ENCODE peak calls at places on chromosomes 16 and 17, in seven cellular contexts. H is A673, Z is fibroblast of lung, U is heart left ventricle, A is GM23338, R is A549, W is hepatocyte. Q is an unnamed sample. For H3K4me1, the result is how much of the 10 kb centered on the place peaks cover.

GRCh38 chr17:33330877-33331276 is 37.8 kb upstream of the ASIC2 start:
- DNase-seq in H (no peak), A (no peak), Z (no peak), R (no peak), U (no peak), W (no peak), Q (no peak)

GRCh38 chr16:85207357-85207921 is 95.2 kb upstream of the CIBAR2 start:
- DNase-seq in A (no peak), R (no peak), H (no peak), U (no peak), W (no peak), Z (peak), Q (no peak)

GRCh38 chr16:21603920-21604319 is 4.5 kb downstream of the METTL9 start:
- DNase-seq in H (no peak), W (peak), A (no peak), R (no peak), U (no peak), Z (peak), Q (no peak)

GRCh38 chr16:8194795-8195194 is 395.5 kb downstream of the TMEM114 start:
- DNase-seq in A (peak), Z (no peak), R (no peak), W (peak), H (no peak), U (no peak), Q (no peak)

GRCh38 chr16:48049832-48050231 is 106.0 kb downstream of the ABCC12 start:
- DNase-seq in R (no peak), U (no peak), W (no peak), H (no peak), A (no peak), Z (no peak), Q (no peak)

GRCh38 chr16:50960517-50961202 is 190.4 kb downstream of the SALL1 start:
- DNase-seq in H (no peak), R (no peak), A (peak), W (no peak), Z (no peak), U (no peak), Q (no peak)

GRCh38 chr16:85574672-85575475 is 38.2 kb upstream of the GSE1 start:
- DNase-seq in H (peak), R (no peak), W (no peak), U (no peak), A (no peak), Z (no peak), Q (no peak)

GRCh38 chr16:85365120-85365519 is 248.0 kb upstream of the GSE1 start:
- DNase-seq in Z (no peak), A (no peak), U (no peak), W (no peak), H (no peak), R (no peak), Q (no peak)

GRCh38 chr16:2765462-2766404 is 11.3 kb downstream of the ELOB start:
- DNase-seq in A (no peak), R (no peak), W (no peak), U (no peak), H (no peak), Z (no peak), Q (no peak)

GRCh38 chr16:12500771-12501170 is 302.9 kb downstream of the CPPED1 start:
- DNase-seq in H (no peak), W (peak), U (peak), R (no peak), Z (no peak), A (no peak), Q (no peak)

GRCh38 chr17:48113201-48113676 is 5.7 kb downstream of the SNX11 start:
- DNase-seq in U (no peak), A (no peak), H (no peak), W (no peak), Z (no peak), R (no peak), Q (no peak)

GRCh38 chr16:4207683-4208528 is 34.0 kb downstream of the SRL start:
- DNase-seq in A (no peak), U (peak), R (no peak), W (no peak), H (no peak), Z (no peak), Q (no peak)

GRCh38 chr17:57485566-57485865 is 229.2 kb downstream of the MSI2 start:
- DNase-seq in Z (peak), W (no peak), U (no peak), A (no peak), H (no peak), R (no peak), Q (no peak)
- H3K4me1 ChIP-seq in Z (under half), W (under half), U (under half), A (under half), H (under half), R (under half), Q (under half)

DNA sequence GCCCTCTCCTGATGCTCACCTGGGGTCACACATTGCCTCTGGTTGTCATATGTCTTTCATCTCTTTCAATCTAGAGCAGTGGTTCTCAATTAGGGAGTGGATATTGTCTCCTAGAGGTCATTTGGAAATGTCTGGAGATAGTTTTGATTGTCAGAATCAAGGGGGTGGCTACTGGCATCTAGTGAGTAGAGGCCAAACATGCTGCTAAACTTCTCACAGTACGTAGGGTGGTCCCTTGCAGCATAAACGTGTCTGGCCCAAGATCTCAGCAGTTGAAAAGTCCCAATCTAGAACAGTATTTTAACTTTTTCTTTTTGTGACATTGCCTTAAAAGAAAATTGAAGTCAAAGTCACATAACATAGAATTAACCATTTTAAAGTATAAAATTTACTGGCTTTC is 30.5 kb upstream of the SLC5A10 start:
- DNase-seq in A (no peak), W (no peak), U (no peak), R (no peak), Z (no peak), H (no peak), Q (no peak)
- H3K4me3 ChIP-seq in A (no peak), W (no peak), U (no peak), R (peak), Z (no peak), H (no peak), Q (no peak)

GRCh38 chr17:17387461-17388362 is 84.5 kb downstream of the NT5M start:
- DNase-seq in W (peak), A (peak), R (peak), Z (no peak), H (no peak), U (no peak), Q (no peak)
- TF ChIP-seq CTCF in W (peak), A (peak), R (peak), Z (no peak), H (peak), U (no peak), Q (no peak)

DNA sequence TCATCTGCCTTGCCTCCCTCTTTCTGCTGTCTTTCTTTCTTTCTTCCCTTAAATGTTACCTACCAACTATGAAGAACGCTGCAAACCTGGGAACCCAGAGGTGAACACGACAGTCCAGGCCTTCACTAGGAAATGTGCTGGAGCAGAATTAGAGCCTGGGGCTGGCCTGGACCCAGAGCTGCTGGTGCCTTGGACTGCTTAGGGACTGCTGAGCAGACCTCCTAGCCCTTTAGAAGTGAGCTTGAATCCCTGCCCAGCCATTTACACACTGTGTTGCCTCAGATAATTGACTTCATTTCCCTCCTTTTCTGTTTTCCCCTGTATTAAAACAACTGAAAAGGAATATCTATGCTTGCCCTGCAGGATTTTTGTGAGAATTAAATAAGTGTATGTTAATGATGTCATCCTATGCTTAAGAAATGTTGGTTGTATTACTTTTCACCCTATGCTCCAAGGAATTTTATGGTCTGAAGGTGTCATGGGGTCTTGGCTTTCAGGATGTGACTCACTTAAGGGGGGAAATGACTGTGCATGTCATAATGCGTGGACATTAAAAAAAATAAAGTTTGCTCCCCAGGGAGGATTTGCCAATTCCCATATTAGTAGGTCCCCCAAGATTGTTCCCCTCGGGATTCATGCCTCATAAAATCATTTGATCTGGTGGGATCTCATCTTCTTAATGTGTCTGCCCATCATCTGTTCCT is 11.5 kb downstream of the CDH13 start:
- DNase-seq in U (no peak), Z (peak), R (no peak), H (peak), W (no peak), A (no peak), Q (no peak)
- H3K4me1 ChIP-seq in U (under half), Z (under half), R (under half), H (under half), W (under half), A (under half), Q (under half)

GRCh38 chr17:21034350-21035235 is 8.2 kb downstream of the USP22 start:
- DNase-seq in Z (peak), A (peak), W (no peak), R (no peak), H (no peak), U (no peak), Q (no peak)
- H3K4me3 ChIP-seq in Z (peak), A (peak), W (no peak), R (no peak), H (no peak), U (peak), Q (no peak)

GRCh38 chr17:58337600-58338453 is 9.2 kb upstream of the TSPOAP1 start:
- DNase-seq in W (peak), A (peak), H (no peak), R (no peak), Z (peak), U (peak), Q (peak)

GRCh38 chr17:58338907-58339774 is 10.5 kb upstream of the TSPOAP1 start:
- DNase-seq in W (no peak), H (no peak), Z (peak), R (no peak), U (peak), A (peak), Q (no peak)

GRCh38 chr17:58339775-58340622 is 11.4 kb upstream of the TSPOAP1 start:
- DNase-seq in R (no peak), A (no peak), H (no peak), U (no peak), Z (no peak), W (no peak), Q (no peak)

GRCh38 chr17:58337126-58337599 is 8.6 kb upstream of the TSPOAP1 start:
- DNase-seq in H (no peak), R (no peak), Z (no peak), W (no peak), U (no peak), A (peak), Q (no peak)

DNA sequence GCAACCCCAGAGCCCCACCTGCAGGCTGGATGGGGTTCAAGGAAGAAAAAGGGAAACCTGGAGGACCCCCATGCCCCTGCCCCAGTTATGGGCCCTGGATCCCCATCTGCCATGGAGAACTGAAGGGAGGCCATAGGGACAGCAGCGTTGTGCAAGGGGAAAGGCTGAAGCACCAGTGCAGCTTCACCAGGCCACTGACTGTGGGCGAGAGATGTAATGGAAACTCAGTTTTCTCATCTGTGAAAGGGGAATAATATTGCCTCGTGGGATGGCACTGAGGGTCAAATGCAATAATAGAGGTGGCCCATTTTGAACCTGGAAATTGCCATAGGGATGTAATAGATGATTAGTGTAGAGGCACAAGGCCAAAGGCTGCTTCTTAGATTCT is 9.9 kb upstream of the TSPOAP1 start:
- DNase-seq in R (no peak), U (no peak), Z (no peak), H (no peak), W (no peak), A (no peak), Q (no peak)
- TF ChIP-seq CTCF in R (no peak), U (no peak), Z (no peak), H (no peak), W (no peak), A (peak), Q (no peak)

DNA sequence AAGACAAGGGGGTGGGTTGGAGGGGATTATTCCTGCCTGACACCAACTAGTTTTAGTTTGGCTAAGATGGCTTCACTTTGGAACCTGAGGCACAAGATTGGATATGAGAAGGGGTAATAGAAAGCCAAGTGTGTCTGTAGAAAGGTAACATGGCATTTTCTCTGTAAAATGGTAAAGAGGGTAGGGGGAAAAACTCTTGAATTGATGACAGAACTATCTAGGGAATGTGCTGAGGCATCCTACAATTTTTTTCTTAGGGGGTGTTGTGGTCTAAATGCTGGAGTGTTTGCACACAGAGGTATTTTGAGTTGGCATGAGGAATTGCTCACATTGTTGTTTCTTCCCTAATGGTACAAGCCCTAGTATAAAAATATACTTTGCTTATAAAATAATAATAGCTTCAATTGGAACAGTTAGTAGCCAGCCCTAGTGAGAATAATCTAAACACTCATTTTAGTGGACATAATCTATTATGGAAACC is 25.8 kb downstream of the YPEL2 start:
- DNase-seq in H (no peak), A (no peak), Z (peak), U (no peak), W (no peak), R (no peak), Q (no peak)
- H3K4me1 ChIP-seq in H (under half), A (under half), Z (under half), U (under half), W (under half), R (under half), Q (under half)

GRCh38 chr17:43369986-43370385 is 28.8 kb upstream of the ARL4D start:
- DNase-seq in R (no peak), H (no peak), U (no peak), W (no peak), A (no peak), Z (no peak), Q (peak)

GRCh38 chr17:43366809-43367587 is 31.8 kb upstream of the ARL4D start:
- DNase-seq in H (no peak), U (no peak), A (peak), Z (peak), W (no peak), R (no peak), Q (peak)

GRCh38 chr17:43365356-43365755 is 33.4 kb upstream of the ARL4D start:
- DNase-seq in A (peak), Z (no peak), W (no peak), R (no peak), U (no peak), H (no peak), Q (no peak)

GRCh38 chr17:43368740-43369506 is 29.9 kb upstream of the ARL4D start:
- DNase-seq in W (peak), R (peak), Z (peak), A (peak), U (peak), H (peak), Q (peak)

GRCh38 chr17:43367588-43368242 is 31.1 kb upstream of the ARL4D start:
- DNase-seq in A (peak), W (peak), R (peak), Z (peak), H (peak), U (no peak), Q (peak)
- H3K4me3 ChIP-seq in A (peak), W (no peak), R (peak), Z (peak), H (peak), U (peak), Q (peak)

DNA sequence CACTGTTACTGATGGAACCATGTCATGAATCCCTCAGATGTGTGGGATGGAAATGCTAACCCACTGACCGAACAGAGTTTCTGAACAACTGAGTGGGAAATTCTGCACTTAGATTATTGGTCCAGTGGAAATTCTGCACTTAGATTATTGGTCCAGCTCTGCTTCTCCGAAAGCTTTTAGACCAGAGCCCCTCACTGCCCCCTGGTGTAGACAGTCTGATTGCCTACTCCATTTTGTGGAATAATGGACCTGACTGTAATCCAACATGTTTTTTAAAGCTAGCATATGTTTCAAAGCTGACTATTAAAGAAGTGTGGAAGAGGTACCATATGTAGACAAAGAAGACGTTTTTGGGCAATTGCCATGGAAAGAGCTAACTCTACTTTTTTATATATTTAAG is 50.3 kb upstream of the TBX2 start:
- DNase-seq in R (no peak), W (no peak), U (no peak), A (no peak), Z (no peak), H (no peak), Q (no peak)
- TF ChIP-seq CTCF in R (peak), W (no peak), U (no peak), A (peak), Z (peak), H (peak), Q (no peak)